ENCODE peak calls at places on chromosomes 13 and 19, in ten cellular contexts. H, Y, R, K, T, S, P, V, D and E are unnamed samples.

GRCh38 chr13:90171649-90172048 is 1175.8 kb upstream of the MIR17HG start:
- DNase-seq in H (no peak), Y (no peak), R (no peak), K (no peak), T (peak; percentile 9), S (no peak), P (no peak), V (no peak), D (peak; percentile 3), E (no peak)

GRCh38 chr19:33467851-33468250 is 53.7 kb downstream of the PEPD start:
- DNase-seq in H (no peak), Y (peak; percentile 43), R (no peak), K (no peak), T (no peak), S (no peak), P (no peak), V (no peak), D (no peak), E (no peak)

GRCh38 chr19:48578891-48579290 is 26.9 kb downstream of the SULT2B1 start:
- DNase-seq in H (no peak), Y (no peak), R (no peak), K (no peak), T (peak; percentile 23), S (no peak), P (no peak), V (no peak), D (no peak), E (no peak)

GRCh38 chr13:82358284-82358683 is 1524.0 kb downstream of the SLITRK1 start:
- DNase-seq in H (no peak), Y (no peak), R (peak; percentile 29), K (no peak), T (no peak), S (peak; percentile 3), P (no peak), V (no peak), D (no peak), E (no peak)

GRCh38 chr13:108919036-108919907 is 289.9 kb downstream of the MYO16 start:
- DNase-seq in H (no peak), Y (peak; percentile 66), R (peak; percentile 91), K (no peak), T (no peak), S (no peak), P (no peak), V (no peak), D (no peak), E (no peak)

GRCh38 chr13:113607477-113608245 is 23.1 kb downstream of the TFDP1 start:
- DNase-seq in H (no peak), Y (no peak), R (no peak), K (no peak), T (no peak), S (no peak), P (no peak), V (no peak), D (no peak), E (peak; percentile 35)

GRCh38 chr13:79668353-79668752 is 187.4 kb downstream of the NDFIP2 start:
- DNase-seq in H (no peak), Y (no peak), R (no peak), K (no peak), T (no peak), S (no peak), P (no peak), V (no peak), D (no peak), E (no peak)

GRCh38 chr19:45179063-45179847 is 671 bp downstream of the BLOC1S3 start:
- DNase-seq in H (peak; percentile 52), Y (no peak), R (no peak), K (peak; percentile 65), T (peak; percentile 81), S (peak; percentile 33), P (peak; percentile 61), V (no peak), D (peak; percentile 53), E (peak; percentile 79)

GRCh38 chr13:49976314-49977258 is 20.3 kb upstream of the TRIM13 start:
- DNase-seq in H (peak; percentile 50), Y (peak; percentile 87), R (peak; percentile 66), K (peak; percentile 87), T (peak; percentile 78), S (peak; percentile 83), P (peak; percentile 88), V (no peak), D (peak; percentile 84), E (peak; percentile 54)

GRCh38 chr13:23025848-23026608 is 154.8 kb upstream of the SGCG start:
- DNase-seq in H (no peak), Y (no peak), R (peak; percentile 68), K (no peak), T (no peak), S (no peak), P (no peak), V (no peak), D (no peak), E (no peak)

GRCh38 chr13:23753523-23753922 is 135.7 kb downstream of the MIPEP start:
- DNase-seq in H (no peak), Y (no peak), R (peak; percentile 76), K (no peak), T (peak; percentile 37), S (peak; percentile 32), P (no peak), V (no peak), D (peak; percentile 15), E (no peak)

GRCh38 chr13:113845723-113846638 is 17.9 kb downstream of the GAS6 start:
- DNase-seq in H (no peak), Y (no peak), R (no peak), K (no peak), T (no peak), S (no peak), P (no peak), V (no peak), D (no peak), E (peak; percentile 42)

GRCh38 chr19:16218851-16219250 is 21.1 kb downstream of the AP1M1 start:
- DNase-seq in H (no peak), Y (no peak), R (no peak), K (no peak), T (no peak), S (no peak), P (no peak), V (no peak), D (no peak), E (no peak)

GRCh38 chr13:94860981-94861407 is 148.6 kb upstream of the SOX21 start:
- DNase-seq in H (no peak), Y (peak; percentile 55), R (peak; percentile 26), K (no peak), T (peak; percentile 8), S (peak; percentile 31), P (no peak), V (no peak), D (peak; percentile 30), E (no peak)

GRCh38 chr19:54662730-54663129 is at the start of gene LILRB4:
- DNase-seq in H (peak; percentile 51), Y (peak; percentile 57), R (no peak), K (peak; percentile 40), T (no peak), S (no peak), P (no peak), V (no peak), D (no peak), E (peak; percentile 72)
- H3K4me3 ChIP-seq in H (peak within 1 kb of the TSS; percentile 22), Y (peak within 1 kb of the TSS; percentile 29), R (no peak within 1 kb of the TSS), K (no peak within 1 kb of the TSS), T (no peak within 1 kb of the TSS), S (no peak within 1 kb of the TSS), P (no peak within 1 kb of the TSS), V (no peak within 1 kb of the TSS), D (no peak within 1 kb of the TSS), E (no peak within 1 kb of the TSS)

DNA sequence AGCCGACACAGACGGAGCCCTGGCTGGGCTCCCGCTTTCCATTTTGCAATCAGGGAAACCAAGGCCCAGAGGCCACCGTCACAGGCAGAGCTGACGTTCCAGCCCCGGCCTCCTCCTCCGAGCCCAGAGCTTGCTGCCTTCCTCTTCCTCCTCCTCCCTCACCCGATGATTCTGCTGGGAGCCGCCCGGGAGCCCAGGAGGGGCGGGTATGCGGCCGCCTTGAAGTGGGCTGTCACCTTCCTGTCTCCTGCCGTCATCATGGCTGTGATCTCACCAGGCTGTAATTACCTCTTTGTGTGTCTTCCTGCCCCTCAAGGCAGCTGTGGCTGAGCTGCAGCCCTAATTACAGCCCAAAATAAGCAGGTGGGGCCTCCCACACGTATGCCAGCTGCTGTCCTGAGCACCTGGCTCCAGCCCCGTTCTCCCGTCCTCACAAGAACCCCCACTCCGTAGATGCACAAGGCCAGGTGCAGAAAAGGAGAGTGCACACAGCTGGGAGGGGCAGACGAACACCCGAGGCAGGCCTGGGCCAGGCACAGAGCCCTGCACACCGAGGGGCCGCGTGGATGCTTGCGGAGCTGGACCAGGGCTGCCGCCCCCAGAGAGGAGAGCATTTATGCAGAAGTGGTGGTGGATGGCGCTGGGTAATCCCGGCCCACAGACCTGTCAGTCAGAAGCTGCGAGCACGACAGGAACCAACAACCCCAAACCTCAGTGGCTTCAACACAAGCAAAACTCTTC is 4.0 kb downstream of the TPGS1 start:
- DNase-seq in H (peak; percentile 75), Y (peak; percentile 76), R (peak; percentile 64), K (no peak), T (peak; percentile 42), S (peak; percentile 72), P (peak; percentile 75), V (no peak), D (peak; percentile 72), E (peak; percentile 72)
- H3K4me3 ChIP-seq in H (peak overlapping the region; percentile 29), Y (no peak overlapping the region), R (no peak overlapping the region), K (no peak overlapping the region), T (no peak overlapping the region), S (no peak overlapping the region), P (peak overlapping the region; percentile 25), V (no peak overlapping the region), D (no peak overlapping the region), E (no peak overlapping the region)

DNA sequence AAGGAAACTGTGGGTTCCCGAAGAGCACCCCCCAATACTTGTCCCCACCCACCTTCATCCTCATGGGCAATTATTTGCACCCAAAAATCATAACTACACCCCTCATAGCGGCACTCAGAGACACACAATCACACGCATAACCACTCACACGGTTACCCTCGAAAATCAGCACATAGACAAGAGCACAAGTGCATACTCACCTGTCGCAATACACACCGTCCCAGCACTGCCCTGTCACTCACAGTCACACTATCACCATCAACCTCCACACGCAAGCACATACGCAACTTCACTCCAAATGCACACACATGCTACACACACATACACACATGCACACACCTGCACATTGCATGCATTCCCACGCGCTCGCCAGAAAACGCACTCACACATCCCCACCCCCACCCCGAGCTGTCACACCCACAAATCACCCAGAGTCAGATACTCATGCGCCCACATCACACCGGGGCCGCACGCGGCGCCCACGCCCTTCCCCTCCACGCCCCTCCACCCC is 535 bp downstream of the COL5A3 start:
- DNase-seq in H (no peak), Y (no peak), R (no peak), K (no peak), T (no peak), S (peak; percentile 14), P (no peak), V (no peak), D (no peak), E (no peak)
- H3K4me3 ChIP-seq in H (peak overlapping the region; percentile 62), Y (peak overlapping the region; percentile 58), R (peak overlapping the region; percentile 15), K (peak overlapping the region; percentile 36), T (peak overlapping the region; percentile 74), S (peak overlapping the region; percentile 43), P (peak overlapping the region; percentile 24), V (peak overlapping the region; percentile 61), D (no peak overlapping the region), E (peak overlapping the region; percentile 70)

GRCh38 chr19:42423462-42424344 is 3.5 kb downstream of the LIPE start:
- DNase-seq in H (peak; percentile 95), Y (peak; percentile 97), R (peak; percentile 83), K (peak; percentile 94), T (peak; percentile 90), S (peak; percentile 93), P (peak; percentile 92), V (peak; percentile 59), D (peak; percentile 97), E (peak; percentile 95)
- H3K4me3 ChIP-seq in H (peak overlapping the region; percentile 92), Y (peak overlapping the region; percentile 66), R (peak overlapping the region; percentile 59), K (peak overlapping the region; percentile 69), T (peak overlapping the region; percentile 69), S (peak overlapping the region; percentile 64), P (peak overlapping the region; percentile 62), V (peak overlapping the region; percentile 56), D (peak overlapping the region; percentile 69), E (peak overlapping the region; percentile 55)